ENCODE peak calls at places on chromosomes 6 and 20, in seven cellular contexts. One of them, this sample, is unnamed.

GRCh38 chr20:21106171-21106694 is at the start of gene LINC00237:
- DNase-seq in KG1: no peak
- DNase-seq in A549: no peak
- DNase-seq in stimulated activated CD4-positive, alpha-beta T cell treated with anti-CD3 and anti-CD28 coated beads, Interleukin-4, amount 100 ng/mL, for 24 hours: no peak
- DNase-seq in GM12892: no peak
- DNase-seq in psoas muscle: no peak
- DNase-seq in T-cell: no peak
- DNase-seq in this sample: no peak

GRCh38 chr6:38776515-38776914 is 61.4 kb downstream of the DNAH8 start:
- DNase-seq in KG1: no peak
- DNase-seq in A549: no peak
- DNase-seq in stimulated activated CD4-positive, alpha-beta T cell treated with anti-CD3 and anti-CD28 coated beads, Interleukin-4, amount 100 ng/mL, for 24 hours: no peak
- DNase-seq in GM12892: no peak
- DNase-seq in psoas muscle: no peak
- DNase-seq in T-cell: no peak
- DNase-seq in this sample: no peak

GRCh38 chr20:62063981-62064787 is 1.5 kb downstream of the TAF4 start:
- DNase-seq in KG1: no peak
- DNase-seq in A549: no peak
- DNase-seq in stimulated activated CD4-positive, alpha-beta T cell treated with anti-CD3 and anti-CD28 coated beads, Interleukin-4, amount 100 ng/mL, for 24 hours: no peak
- DNase-seq in GM12892: no peak
- DNase-seq in psoas muscle: peak; percentile 54
- DNase-seq in T-cell: no peak
- DNase-seq in this sample: no peak

GRCh38 chr6:138493413-138493812 is 5.9 kb downstream of the NHSL1 start:
- DNase-seq in KG1: no peak
- DNase-seq in A549: no peak
- DNase-seq in stimulated activated CD4-positive, alpha-beta T cell treated with anti-CD3 and anti-CD28 coated beads, Interleukin-4, amount 100 ng/mL, for 24 hours: no peak
- DNase-seq in GM12892: no peak
- DNase-seq in psoas muscle: no peak
- DNase-seq in T-cell: no peak
- DNase-seq in this sample: no peak

GRCh38 chr20:58892932-58893224 is 40.4 kb downstream of the GNAS start:
- DNase-seq in KG1: no peak
- DNase-seq in A549: peak; percentile 39
- DNase-seq in stimulated activated CD4-positive, alpha-beta T cell treated with anti-CD3 and anti-CD28 coated beads, Interleukin-4, amount 100 ng/mL, for 24 hours: no peak
- DNase-seq in GM12892: no peak
- DNase-seq in psoas muscle: no peak
- DNase-seq in T-cell: no peak
- DNase-seq in this sample: no peak

GRCh38 chr6:1348675-1349074 is 36.8 kb downstream of the FOXQ1 start:
- DNase-seq in KG1: no peak
- DNase-seq in A549: no peak
- DNase-seq in stimulated activated CD4-positive, alpha-beta T cell treated with anti-CD3 and anti-CD28 coated beads, Interleukin-4, amount 100 ng/mL, for 24 hours: no peak
- DNase-seq in GM12892: no peak
- DNase-seq in psoas muscle: peak; percentile 28
- DNase-seq in T-cell: no peak
- DNase-seq in this sample: no peak

GRCh38 chr6:101539510-101540245 is 146.2 kb downstream of the GRIK2 start:
- DNase-seq in KG1: no peak
- DNase-seq in A549: no peak
- DNase-seq in stimulated activated CD4-positive, alpha-beta T cell treated with anti-CD3 and anti-CD28 coated beads, Interleukin-4, amount 100 ng/mL, for 24 hours: no peak
- DNase-seq in GM12892: no peak
- DNase-seq in psoas muscle: no peak
- DNase-seq in T-cell: no peak
- DNase-seq in this sample: no peak

GRCh38 chr20:21053002-21053762 is 53.0 kb downstream of the LINC00237 start:
- DNase-seq in KG1: no peak
- DNase-seq in A549: no peak
- DNase-seq in stimulated activated CD4-positive, alpha-beta T cell treated with anti-CD3 and anti-CD28 coated beads, Interleukin-4, amount 100 ng/mL, for 24 hours: no peak
- DNase-seq in GM12892: no peak
- DNase-seq in psoas muscle: no peak
- DNase-seq in T-cell: no peak
- DNase-seq in this sample: no peak

GRCh38 chr20:22684763-22685443 is 100.5 kb upstream of the FOXA2 start:
- DNase-seq in KG1: no peak
- DNase-seq in A549: no peak
- DNase-seq in stimulated activated CD4-positive, alpha-beta T cell treated with anti-CD3 and anti-CD28 coated beads, Interleukin-4, amount 100 ng/mL, for 24 hours: no peak
- DNase-seq in GM12892: no peak
- DNase-seq in psoas muscle: no peak
- DNase-seq in T-cell: no peak
- DNase-seq in this sample: no peak

GRCh38 chr6:137025786-137026730 is 18.7 kb downstream of the IL20RA start:
- DNase-seq in KG1: no peak
- DNase-seq in A549: no peak
- DNase-seq in stimulated activated CD4-positive, alpha-beta T cell treated with anti-CD3 and anti-CD28 coated beads, Interleukin-4, amount 100 ng/mL, for 24 hours: no peak
- DNase-seq in GM12892: no peak
- DNase-seq in psoas muscle: no peak
- DNase-seq in T-cell: no peak
- DNase-seq in this sample: no peak

GRCh38 chr20:9514461-9515210 is at the start of gene LAMP5:
- DNase-seq in KG1: no peak
- DNase-seq in A549: no peak
- DNase-seq in stimulated activated CD4-positive, alpha-beta T cell treated with anti-CD3 and anti-CD28 coated beads, Interleukin-4, amount 100 ng/mL, for 24 hours: no peak
- DNase-seq in GM12892: no peak
- DNase-seq in psoas muscle: no peak
- DNase-seq in T-cell: no peak
- DNase-seq in this sample: no peak

GRCh38 chr20:14561733-14562132 is 224.3 kb upstream of the FLRT3 start:
- DNase-seq in KG1: no peak
- DNase-seq in A549: no peak
- DNase-seq in stimulated activated CD4-positive, alpha-beta T cell treated with anti-CD3 and anti-CD28 coated beads, Interleukin-4, amount 100 ng/mL, for 24 hours: no peak
- DNase-seq in GM12892: no peak
- DNase-seq in psoas muscle: no peak
- DNase-seq in T-cell: no peak
- DNase-seq in this sample: no peak

GRCh38 chr6:110738899-110739365 is 76.3 kb downstream of the CDK19 start:
- DNase-seq in KG1: no peak
- DNase-seq in A549: no peak
- DNase-seq in stimulated activated CD4-positive, alpha-beta T cell treated with anti-CD3 and anti-CD28 coated beads, Interleukin-4, amount 100 ng/mL, for 24 hours: no peak
- DNase-seq in GM12892: no peak
- DNase-seq in psoas muscle: no peak
- DNase-seq in T-cell: no peak
- DNase-seq in this sample: no peak

GRCh38 chr6:80174931-80175572 is 68.6 kb downstream of the BCKDHB start:
- DNase-seq in KG1: peak; percentile 3
- DNase-seq in A549: no peak
- DNase-seq in stimulated activated CD4-positive, alpha-beta T cell treated with anti-CD3 and anti-CD28 coated beads, Interleukin-4, amount 100 ng/mL, for 24 hours: no peak
- DNase-seq in GM12892: no peak
- DNase-seq in psoas muscle: no peak
- DNase-seq in T-cell: no peak
- DNase-seq in this sample: no peak

GRCh38 chr6:69780585-69781178 is 16.1 kb downstream of the LMBRD1 start:
- DNase-seq in KG1: no peak
- DNase-seq in A549: no peak
- DNase-seq in stimulated activated CD4-positive, alpha-beta T cell treated with anti-CD3 and anti-CD28 coated beads, Interleukin-4, amount 100 ng/mL, for 24 hours: no peak
- DNase-seq in GM12892: no peak
- DNase-seq in psoas muscle: no peak
- DNase-seq in T-cell: no peak
- DNase-seq in this sample: no peak

GRCh38 chr6:71887006-71887743 is 825 bp downstream of the RIMS1 start:
- DNase-seq in KG1: no peak
- DNase-seq in A549: no peak
- DNase-seq in stimulated activated CD4-positive, alpha-beta T cell treated with anti-CD3 and anti-CD28 coated beads, Interleukin-4, amount 100 ng/mL, for 24 hours: no peak
- DNase-seq in GM12892: peak; percentile 5
- DNase-seq in psoas muscle: no peak
- DNase-seq in T-cell: no peak
- DNase-seq in this sample: no peak

GRCh38 chr6:56093776-56094175 is 153.6 kb downstream of the COL21A1 start:
- DNase-seq in KG1: no peak
- DNase-seq in A549: no peak
- DNase-seq in stimulated activated CD4-positive, alpha-beta T cell treated with anti-CD3 and anti-CD28 coated beads, Interleukin-4, amount 100 ng/mL, for 24 hours: no peak
- DNase-seq in GM12892: no peak
- DNase-seq in psoas muscle: no peak
- DNase-seq in T-cell: no peak
- DNase-seq in this sample: no peak

GRCh38 chr20:59269396-59270025 is 30.9 kb upstream of the EDN3 start:
- DNase-seq in KG1: no peak
- DNase-seq in A549: no peak
- DNase-seq in stimulated activated CD4-positive, alpha-beta T cell treated with anti-CD3 and anti-CD28 coated beads, Interleukin-4, amount 100 ng/mL, for 24 hours: no peak
- DNase-seq in GM12892: no peak
- DNase-seq in psoas muscle: no peak
- DNase-seq in T-cell: no peak
- DNase-seq in this sample: no peak

GRCh38 chr6:66496659-66497058 is 789.6 kb upstream of the EYS start:
- DNase-seq in KG1: no peak
- DNase-seq in A549: no peak
- DNase-seq in stimulated activated CD4-positive, alpha-beta T cell treated with anti-CD3 and anti-CD28 coated beads, Interleukin-4, amount 100 ng/mL, for 24 hours: no peak
- DNase-seq in GM12892: no peak
- DNase-seq in psoas muscle: no peak
- DNase-seq in T-cell: no peak
- DNase-seq in this sample: no peak

GRCh38 chr20:22974354-22974753 is 60.8 kb upstream of the SSTR4 start:
- DNase-seq in KG1: no peak
- DNase-seq in A549: no peak
- DNase-seq in stimulated activated CD4-positive, alpha-beta T cell treated with anti-CD3 and anti-CD28 coated beads, Interleukin-4, amount 100 ng/mL, for 24 hours: no peak
- DNase-seq in GM12892: no peak
- DNase-seq in psoas muscle: no peak
- DNase-seq in T-cell: no peak
- DNase-seq in this sample: no peak

GRCh38 chr6:165308926-165309731 is at the start of gene C6orf118:
- DNase-seq in KG1: peak; percentile 7
- DNase-seq in A549: peak; percentile 78
- DNase-seq in stimulated activated CD4-positive, alpha-beta T cell treated with anti-CD3 and anti-CD28 coated beads, Interleukin-4, amount 100 ng/mL, for 24 hours: no peak
- DNase-seq in GM12892: no peak
- DNase-seq in psoas muscle: no peak
- DNase-seq in T-cell: no peak
- DNase-seq in this sample: no peak

GRCh38 chr6:105184921-105185320 is 5.1 kb upstream of the POPDC3 start:
- DNase-seq in KG1: no peak
- DNase-seq in A549: no peak
- DNase-seq in stimulated activated CD4-positive, alpha-beta T cell treated with anti-CD3 and anti-CD28 coated beads, Interleukin-4, amount 100 ng/mL, for 24 hours: no peak
- DNase-seq in GM12892: no peak
- DNase-seq in psoas muscle: no peak
- DNase-seq in T-cell: no peak
- DNase-seq in this sample: no peak

GRCh38 chr20:62902926-62903615 is 23.2 kb downstream of the DIDO1 start:
- DNase-seq in KG1: no peak
- DNase-seq in A549: no peak
- DNase-seq in stimulated activated CD4-positive, alpha-beta T cell treated with anti-CD3 and anti-CD28 coated beads, Interleukin-4, amount 100 ng/mL, for 24 hours: no peak
- DNase-seq in GM12892: no peak
- DNase-seq in psoas muscle: no peak
- DNase-seq in T-cell: no peak
- DNase-seq in this sample: no peak

GRCh38 chr6:118963003-118963402 is 28.0 kb upstream of the MCM9 start:
- DNase-seq in KG1: no peak
- DNase-seq in A549: no peak
- DNase-seq in stimulated activated CD4-positive, alpha-beta T cell treated with anti-CD3 and anti-CD28 coated beads, Interleukin-4, amount 100 ng/mL, for 24 hours: no peak
- DNase-seq in GM12892: no peak
- DNase-seq in psoas muscle: no peak
- DNase-seq in T-cell: no peak
- DNase-seq in this sample: peak; percentile 19

GRCh38 chr6:45961125-45961524 is 54.5 kb downstream of the CLIC5 start:
- DNase-seq in KG1: no peak
- DNase-seq in A549: no peak
- DNase-seq in stimulated activated CD4-positive, alpha-beta T cell treated with anti-CD3 and anti-CD28 coated beads, Interleukin-4, amount 100 ng/mL, for 24 hours: no peak
- DNase-seq in GM12892: no peak
- DNase-seq in psoas muscle: no peak
- DNase-seq in T-cell: no peak
- DNase-seq in this sample: no peak

This sample was measured in naive thymus-derived CD4-positive, alpha-beta T cell.